ENCODE peak calls at places on chromosomes 2 and 18, in nine cellular contexts. One of them, this sample, is unnamed.

GRCh38 chr2:26184555-26185303 is 11.8 kb downstream of the GAREM2 start:
- DNase-seq in heart left ventricle: peak; percentile 88
- DNase-seq in K562: peak; percentile 91
- DNase-seq in heart right ventricle: peak; percentile 81
- DNase-seq in psoas muscle: peak; percentile 94
- DNase-seq in SJSA1: no peak
- DNase-seq in tibial nerve: peak; percentile 62
- DNase-seq in aorta: peak; percentile 93
- DNase-seq in IMR-90: peak; percentile 78
- DNase-seq in this sample: peak; percentile 79

GRCh38 chr2:112482309-112483046 is 522 bp downstream of the TTL start:
- DNase-seq in SJSA1: peak; percentile 53
- DNase-seq in heart right ventricle: peak; percentile 17
- DNase-seq in K562: peak; percentile 49
- DNase-seq in tibial nerve: no peak
- DNase-seq in IMR-90: peak; percentile 42
- DNase-seq in aorta: peak; percentile 50
- DNase-seq in heart left ventricle: peak; percentile 38
- DNase-seq in psoas muscle: peak; percentile 66
- DNase-seq in this sample: no peak

GRCh38 chr18:8040021-8040420 is 472.9 kb downstream of the PTPRM start:
- DNase-seq in heart right ventricle: no peak
- DNase-seq in K562: no peak
- DNase-seq in IMR-90: no peak
- DNase-seq in aorta: no peak
- DNase-seq in tibial nerve: no peak
- DNase-seq in heart left ventricle: no peak
- DNase-seq in SJSA1: no peak
- DNase-seq in psoas muscle: no peak
- DNase-seq in this sample: no peak

GRCh38 chr2:15047184-15047583 is 414.7 kb downstream of the LRATD1 start:
- DNase-seq in psoas muscle: no peak
- DNase-seq in heart right ventricle: no peak
- DNase-seq in heart left ventricle: no peak
- DNase-seq in tibial nerve: no peak
- DNase-seq in IMR-90: no peak
- DNase-seq in K562: no peak
- DNase-seq in aorta: no peak
- DNase-seq in SJSA1: no peak
- DNase-seq in this sample: no peak

GRCh38 chr18:42141439-42141838 is 186.4 kb downstream of the PIK3C3 start:
- DNase-seq in psoas muscle: no peak
- DNase-seq in heart left ventricle: no peak
- DNase-seq in SJSA1: no peak
- DNase-seq in heart right ventricle: no peak
- DNase-seq in K562: no peak
- DNase-seq in aorta: no peak
- DNase-seq in IMR-90: peak; percentile 2
- DNase-seq in tibial nerve: no peak
- DNase-seq in this sample: no peak

GRCh38 chr18:9810994-9811393 is 74.8 kb upstream of the TXNDC2 start:
- DNase-seq in K562: peak; percentile 52
- DNase-seq in aorta: no peak
- DNase-seq in psoas muscle: peak; percentile 67
- DNase-seq in heart right ventricle: no peak
- DNase-seq in IMR-90: no peak
- DNase-seq in SJSA1: no peak
- DNase-seq in tibial nerve: no peak
- DNase-seq in heart left ventricle: peak; percentile 55
- DNase-seq in this sample: no peak

GRCh38 chr2:239932881-239933735 is 92.0 kb downstream of the NDUFA10 start:
- DNase-seq in IMR-90: no peak
- DNase-seq in heart left ventricle: peak; percentile 7
- DNase-seq in tibial nerve: no peak
- DNase-seq in heart right ventricle: no peak
- DNase-seq in K562: no peak
- DNase-seq in psoas muscle: peak; percentile 27
- DNase-seq in aorta: peak; percentile 29
- DNase-seq in SJSA1: peak; percentile 25
- DNase-seq in this sample: peak; percentile 40

GRCh38 chr2:34012728-34013302 is 413.7 kb upstream of the FAM98A start:
- DNase-seq in heart left ventricle: peak; percentile 26
- DNase-seq in tibial nerve: no peak
- DNase-seq in K562: no peak
- DNase-seq in psoas muscle: peak; percentile 53
- DNase-seq in aorta: no peak
- DNase-seq in heart right ventricle: peak; percentile 35
- DNase-seq in SJSA1: peak; percentile 44
- DNase-seq in IMR-90: peak; percentile 23
- DNase-seq in this sample: no peak

GRCh38 chr18:41128126-41128525 is 826.9 kb upstream of the PIK3C3 start:
- DNase-seq in IMR-90: peak; percentile 43
- DNase-seq in heart right ventricle: no peak
- DNase-seq in heart left ventricle: no peak
- DNase-seq in psoas muscle: no peak
- DNase-seq in aorta: no peak
- DNase-seq in tibial nerve: no peak
- DNase-seq in SJSA1: no peak
- DNase-seq in K562: no peak
- DNase-seq in this sample: no peak

GRCh38 chr2:20917724-20918572 is 95.0 kb upstream of the LDAH start:
- DNase-seq in aorta: no peak
- DNase-seq in psoas muscle: no peak
- DNase-seq in heart right ventricle: no peak
- DNase-seq in IMR-90: peak; percentile 34
- DNase-seq in heart left ventricle: no peak
- DNase-seq in K562: no peak
- DNase-seq in SJSA1: no peak
- DNase-seq in tibial nerve: no peak
- DNase-seq in this sample: no peak

DNA sequence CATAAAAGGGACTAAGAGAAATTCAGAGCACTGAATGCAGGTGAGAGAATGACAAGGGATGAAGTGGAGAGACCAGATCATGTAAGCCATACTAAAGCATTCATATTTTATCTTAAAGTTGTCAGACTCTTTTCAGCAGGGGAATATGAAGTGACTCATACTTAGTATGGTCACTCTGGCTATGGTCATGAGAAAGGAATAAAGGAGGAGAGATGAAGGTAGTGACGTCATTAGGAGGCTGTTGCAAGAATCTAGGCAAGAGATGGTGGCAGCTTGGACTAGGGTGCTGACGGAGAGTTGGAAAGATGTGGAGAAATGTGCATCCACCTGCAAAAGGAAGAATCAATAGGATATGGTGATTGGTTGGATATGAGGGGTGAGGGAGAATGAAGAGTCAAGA is 203.2 kb upstream of the ACVR2A start:
- DNase-seq in IMR-90: peak; percentile 17
- DNase-seq in SJSA1: no peak
- DNase-seq in tibial nerve: no peak
- DNase-seq in heart left ventricle: no peak
- DNase-seq in psoas muscle: no peak
- DNase-seq in aorta: no peak
- DNase-seq in K562: no peak
- DNase-seq in heart right ventricle: no peak
- DNase-seq in this sample: no peak
- H3K4me1 ChIP-seq in IMR-90: no peaks in the 10 kb centered on the region
- H3K4me1 ChIP-seq in SJSA1: no peaks in the 10 kb centered on the region
- H3K4me1 ChIP-seq in tibial nerve: no peaks in the 10 kb centered on the region
- H3K4me1 ChIP-seq in heart left ventricle: no peaks in the 10 kb centered on the region
- H3K4me1 ChIP-seq in psoas muscle: no peaks in the 10 kb centered on the region
- H3K4me1 ChIP-seq in aorta: no peaks in the 10 kb centered on the region
- H3K4me1 ChIP-seq in K562: no peaks in the 10 kb centered on the region
- H3K4me1 ChIP-seq in heart right ventricle: no peaks in the 10 kb centered on the region
- H3K4me1 ChIP-seq in this sample: no peaks in the 10 kb centered on the region

DNA sequence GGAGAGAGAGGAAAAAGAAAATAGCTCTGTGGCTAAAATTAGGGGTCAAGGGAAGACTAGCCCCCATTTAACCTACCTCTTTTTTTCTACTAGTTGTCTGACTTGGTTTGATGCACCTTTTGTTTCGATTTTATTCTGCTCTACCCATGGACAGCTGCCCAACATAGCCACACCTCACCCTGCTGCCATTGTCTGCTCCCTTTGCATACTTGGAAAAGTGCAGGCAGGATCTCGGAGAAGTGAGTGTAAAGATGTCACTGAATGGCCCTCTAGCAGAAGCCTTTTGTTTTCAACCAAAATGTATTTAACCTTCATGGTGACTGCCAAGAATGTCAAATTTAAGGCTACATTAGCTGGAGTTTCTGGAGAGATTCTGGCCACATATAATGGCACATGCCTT is 62.9 kb downstream of the SETBP1 start:
- DNase-seq in psoas muscle: no peak
- DNase-seq in heart left ventricle: no peak
- DNase-seq in tibial nerve: no peak
- DNase-seq in heart right ventricle: no peak
- DNase-seq in K562: no peak
- DNase-seq in SJSA1: no peak
- DNase-seq in IMR-90: no peak
- DNase-seq in aorta: no peak
- DNase-seq in this sample: no peak
- H3K4me1 ChIP-seq in psoas muscle: peaks cover 45% of the 10 kb centered on the region
- H3K4me1 ChIP-seq in heart left ventricle: peaks cover 51% of the 10 kb centered on the region
- H3K4me1 ChIP-seq in tibial nerve: peaks cover 16% of the 10 kb centered on the region
- H3K4me1 ChIP-seq in heart right ventricle: peaks cover 13% of the 10 kb centered on the region
- H3K4me1 ChIP-seq in K562: peaks cover 4% of the 10 kb centered on the region
- H3K4me1 ChIP-seq in SJSA1: peaks cover 14% of the 10 kb centered on the region
- H3K4me1 ChIP-seq in IMR-90: no peaks in the 10 kb centered on the region
- H3K4me1 ChIP-seq in aorta: no peaks in the 10 kb centered on the region
- H3K4me1 ChIP-seq in this sample: peaks cover 43% of the 10 kb centered on the region

GRCh38 chr2:137942037-137942784 is 22.1 kb upstream of the HNMT start:
- DNase-seq in IMR-90: no peak
- DNase-seq in heart right ventricle: no peak
- DNase-seq in aorta: no peak
- DNase-seq in tibial nerve: no peak
- DNase-seq in psoas muscle: no peak
- DNase-seq in K562: no peak
- DNase-seq in SJSA1: no peak
- DNase-seq in heart left ventricle: no peak
- DNase-seq in this sample: no peak
- H3K4me1 ChIP-seq in IMR-90: peaks cover 6% of the 10 kb centered on the region
- H3K4me1 ChIP-seq in heart right ventricle: no peaks in the 10 kb centered on the region
- H3K4me1 ChIP-seq in aorta: no peaks in the 10 kb centered on the region
- H3K4me1 ChIP-seq in tibial nerve: no peaks in the 10 kb centered on the region
- H3K4me1 ChIP-seq in psoas muscle: no peaks in the 10 kb centered on the region
- H3K4me1 ChIP-seq in K562: peaks cover 14% of the 10 kb centered on the region
- H3K4me1 ChIP-seq in SJSA1: peaks cover 19% of the 10 kb centered on the region
- H3K4me1 ChIP-seq in heart left ventricle: no peaks in the 10 kb centered on the region
- H3K4me1 ChIP-seq in this sample: no peaks in the 10 kb centered on the region

DNA sequence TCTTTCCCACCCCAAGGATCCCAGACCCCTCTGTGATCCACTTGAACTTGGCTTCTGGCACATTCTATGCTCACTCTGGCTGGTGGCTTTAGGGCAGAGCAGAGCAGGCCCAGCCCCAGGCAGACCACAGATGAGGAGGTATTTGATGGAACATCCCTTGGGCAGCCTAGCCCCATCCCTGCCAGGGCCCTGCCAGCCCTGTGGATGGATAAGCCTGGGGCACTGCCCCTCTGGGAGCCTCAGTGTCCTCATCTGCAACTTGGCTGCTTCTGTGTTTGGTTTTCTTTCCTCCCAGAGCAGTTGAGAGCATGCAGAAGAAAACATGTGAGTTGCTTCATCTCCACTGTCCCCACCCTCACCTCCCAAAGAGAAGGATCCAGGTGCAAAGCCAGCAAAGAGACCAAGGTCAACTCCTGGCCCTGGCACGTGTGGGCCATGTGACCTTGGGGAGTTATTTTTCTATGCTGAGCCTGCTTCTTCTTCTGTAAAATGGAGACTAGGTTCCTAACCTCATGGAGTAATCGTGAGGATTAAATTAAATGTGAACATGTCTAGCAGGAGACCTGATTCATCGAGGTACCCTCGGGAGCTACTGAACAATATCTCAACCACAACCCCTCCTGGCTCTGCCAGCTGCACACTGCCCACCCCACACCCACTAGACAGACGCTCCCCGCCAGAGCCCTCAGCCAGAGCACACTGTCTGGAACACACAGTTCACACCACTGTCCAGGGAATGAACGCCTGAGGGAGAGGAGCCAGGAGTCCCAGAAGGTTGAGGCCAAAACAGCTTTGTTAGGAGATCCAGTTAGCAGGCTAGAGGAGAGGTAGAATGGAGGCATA is 14.6 kb upstream of the TNS1 start:
- DNase-seq in heart right ventricle: no peak
- DNase-seq in tibial nerve: no peak
- DNase-seq in heart left ventricle: no peak
- DNase-seq in IMR-90: no peak
- DNase-seq in SJSA1: no peak
- DNase-seq in psoas muscle: peak; percentile 83
- DNase-seq in K562: no peak
- DNase-seq in aorta: peak; percentile 69
- DNase-seq in this sample: peak; percentile 82
- H3K4me1 ChIP-seq in heart right ventricle: peaks cover 15% of the 10 kb centered on the region
- H3K4me1 ChIP-seq in tibial nerve: no peaks in the 10 kb centered on the region
- H3K4me1 ChIP-seq in heart left ventricle: peaks cover 54% of the 10 kb centered on the region
- H3K4me1 ChIP-seq in IMR-90: peaks cover 5% of the 10 kb centered on the region
- H3K4me1 ChIP-seq in SJSA1: no peaks in the 10 kb centered on the region
- H3K4me1 ChIP-seq in psoas muscle: peaks cover 68% of the 10 kb centered on the region
- H3K4me1 ChIP-seq in K562: no peaks in the 10 kb centered on the region
- H3K4me1 ChIP-seq in aorta: peaks cover 3% of the 10 kb centered on the region
- H3K4me1 ChIP-seq in this sample: no peaks in the 10 kb centered on the region

DNA sequence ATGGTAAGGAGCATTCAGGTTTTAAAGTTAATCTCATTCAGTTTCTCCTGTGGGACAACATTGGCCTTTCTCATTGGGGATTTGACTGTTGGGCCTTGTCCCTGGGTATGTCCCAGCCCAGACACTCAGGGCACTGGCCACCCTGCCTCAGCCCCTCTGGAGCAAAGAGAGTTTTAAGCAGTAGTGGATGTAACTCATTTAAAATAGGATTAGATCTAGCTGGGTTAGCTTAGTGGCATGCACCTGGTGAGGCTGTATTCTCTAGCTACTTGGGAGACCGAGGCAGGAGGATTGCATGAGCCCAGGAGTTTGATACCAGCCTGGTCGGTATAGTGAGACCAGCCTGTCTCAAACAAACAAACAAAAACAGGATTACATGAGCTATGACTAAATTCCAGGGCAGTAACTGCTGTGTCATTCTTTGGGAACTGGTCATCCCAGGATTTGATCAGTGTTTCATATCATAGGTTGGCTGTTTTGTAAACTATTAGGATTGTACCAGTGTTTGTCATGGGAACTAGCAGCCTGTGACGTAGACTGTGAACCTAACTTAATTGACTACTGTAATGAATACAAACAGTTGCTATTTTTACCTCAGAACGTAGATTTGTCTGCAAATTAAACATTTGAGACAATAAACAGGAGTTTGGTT is 12.5 kb downstream of the INPP4A start:
- DNase-seq in aorta: no peak
- DNase-seq in tibial nerve: no peak
- DNase-seq in heart left ventricle: no peak
- DNase-seq in heart right ventricle: no peak
- DNase-seq in SJSA1: peak; percentile 52
- DNase-seq in IMR-90: peak; percentile 99
- DNase-seq in K562: no peak
- DNase-seq in psoas muscle: no peak
- DNase-seq in this sample: peak; percentile 38
- H3K4me1 ChIP-seq in aorta: peaks cover 2% of the 10 kb centered on the region
- H3K4me1 ChIP-seq in tibial nerve: peaks cover 38% of the 10 kb centered on the region
- H3K4me1 ChIP-seq in heart left ventricle: peaks cover 59% of the 10 kb centered on the region
- H3K4me1 ChIP-seq in heart right ventricle: peaks cover 4% of the 10 kb centered on the region
- H3K4me1 ChIP-seq in SJSA1: peaks cover 43% of the 10 kb centered on the region
- H3K4me1 ChIP-seq in IMR-90: peaks cover 33% of the 10 kb centered on the region
- H3K4me1 ChIP-seq in K562: peaks cover 31% of the 10 kb centered on the region
- H3K4me1 ChIP-seq in psoas muscle: peaks cover 26% of the 10 kb centered on the region
- H3K4me1 ChIP-seq in this sample: no peaks in the 10 kb centered on the region

GRCh38 chr2:212908682-212909435 is 242.6 kb downstream of the IKZF2 start:
- DNase-seq in tibial nerve: no peak
- DNase-seq in IMR-90: no peak
- DNase-seq in psoas muscle: no peak
- DNase-seq in heart left ventricle: no peak
- DNase-seq in aorta: no peak
- DNase-seq in K562: no peak
- DNase-seq in heart right ventricle: no peak
- DNase-seq in SJSA1: no peak
- DNase-seq in this sample: no peak
- H3K4me1 ChIP-seq in tibial nerve: no peaks in the 10 kb centered on the region
- H3K4me1 ChIP-seq in IMR-90: peaks cover 10% of the 10 kb centered on the region
- H3K4me1 ChIP-seq in psoas muscle: no peaks in the 10 kb centered on the region
- H3K4me1 ChIP-seq in heart left ventricle: no peaks in the 10 kb centered on the region
- H3K4me1 ChIP-seq in aorta: no peaks in the 10 kb centered on the region
- H3K4me1 ChIP-seq in K562: no peaks in the 10 kb centered on the region
- H3K4me1 ChIP-seq in heart right ventricle: no peaks in the 10 kb centered on the region
- H3K4me1 ChIP-seq in SJSA1: peaks cover 8% of the 10 kb centered on the region
- H3K4me1 ChIP-seq in this sample: no peaks in the 10 kb centered on the region

This sample was measured in right atrium auricular region.